ENCODE peak calls at places on chromosomes 7 and 10, in four cellular contexts. One of them, this sample, is unnamed.

GRCh38 chr10:98321203-98321780 is 53.3 kb upstream of the LOXL4 start:
- DNase-seq in retinal pigment epithelial cell: no peak
- DNase-seq in tibial artery: no peak
- DNase-seq in lower leg skin: no peak
- DNase-seq in this sample: no peak

GRCh38 chr10:30804478-30805055 is 175.0 kb upstream of the LYZL2 start:
- DNase-seq in lower leg skin: peak
- DNase-seq in retinal pigment epithelial cell: no peak
- DNase-seq in tibial artery: peak
- DNase-seq in this sample: peak

GRCh38 chr7:55170335-55170734 is 151.5 kb downstream of the EGFR start:
- DNase-seq in lower leg skin: no peak
- DNase-seq in retinal pigment epithelial cell: no peak
- DNase-seq in tibial artery: no peak
- DNase-seq in this sample: no peak

GRCh38 chr7:10257438-10257837 is 716.2 kb upstream of the PHF14 start:
- DNase-seq in tibial artery: no peak
- DNase-seq in lower leg skin: no peak
- DNase-seq in retinal pigment epithelial cell: no peak
- DNase-seq in this sample: peak

GRCh38 chr7:127677433-127678230 is 25.6 kb downstream of the SND1 start:
- DNase-seq in tibial artery: no peak
- DNase-seq in lower leg skin: no peak
- DNase-seq in retinal pigment epithelial cell: no peak
- DNase-seq in this sample: no peak

GRCh38 chr7:137671920-137672319 is 174.9 kb downstream of the DGKI start:
- DNase-seq in retinal pigment epithelial cell: no peak
- DNase-seq in lower leg skin: no peak
- DNase-seq in tibial artery: no peak
- DNase-seq in this sample: no peak

GRCh38 chr10:8407561-8408021 is 353.1 kb downstream of the GATA3 start:
- DNase-seq in lower leg skin: no peak
- DNase-seq in tibial artery: no peak
- DNase-seq in retinal pigment epithelial cell: no peak
- DNase-seq in this sample: no peak

GRCh38 chr10:69278446-69278963 is at the start of gene HK1:
- DNase-seq in retinal pigment epithelial cell: peak
- DNase-seq in lower leg skin: no peak
- DNase-seq in tibial artery: peak
- DNase-seq in this sample: peak

GRCh38 chr10:79356104-79356503 is 8.8 kb downstream of the PPIF start:
- DNase-seq in tibial artery: no peak
- DNase-seq in lower leg skin: no peak
- DNase-seq in retinal pigment epithelial cell: no peak
- DNase-seq in this sample: no peak

GRCh38 chr10:111999205-111999914 is 184.2 kb downstream of the GPAM start:
- DNase-seq in retinal pigment epithelial cell: no peak
- DNase-seq in lower leg skin: no peak
- DNase-seq in tibial artery: no peak
- DNase-seq in this sample: no peak
- H3K4me3 ChIP-seq in retinal pigment epithelial cell: no peak
- H3K4me3 ChIP-seq in lower leg skin: no peak
- H3K4me3 ChIP-seq in tibial artery: no peak
- H3K4me3 ChIP-seq in this sample: no peak

GRCh38 chr10:130227883-130228282 is 91.7 kb downstream of the GLRX3 start:
- DNase-seq in retinal pigment epithelial cell: no peak
- DNase-seq in tibial artery: no peak
- DNase-seq in lower leg skin: no peak
- DNase-seq in this sample: no peak
- TF ChIP-seq CTCF in retinal pigment epithelial cell: no peak
- TF ChIP-seq CTCF in tibial artery: no peak
- TF ChIP-seq CTCF in lower leg skin: no peak
- TF ChIP-seq CTCF in this sample: no peak

GRCh38 chr7:151349507-151349853 is 7.9 kb downstream of the NUB1 start:
- DNase-seq in tibial artery: no peak
- DNase-seq in lower leg skin: no peak
- DNase-seq in retinal pigment epithelial cell: no peak
- DNase-seq in this sample: no peak

GRCh38 chr7:151348970-151349369 is 7.4 kb downstream of the NUB1 start:
- DNase-seq in tibial artery: no peak
- DNase-seq in lower leg skin: no peak
- DNase-seq in retinal pigment epithelial cell: no peak
- DNase-seq in this sample: no peak

GRCh38 chr7:151352512-151352911 is 10.9 kb downstream of the NUB1 start:
- DNase-seq in retinal pigment epithelial cell: no peak
- DNase-seq in tibial artery: no peak
- DNase-seq in lower leg skin: no peak
- DNase-seq in this sample: no peak

GRCh38 chr7:151351967-151352366 is 10.4 kb downstream of the NUB1 start:
- DNase-seq in tibial artery: no peak
- DNase-seq in retinal pigment epithelial cell: no peak
- DNase-seq in lower leg skin: no peak
- DNase-seq in this sample: no peak

GRCh38 chr7:151351027-151351426 is 9.4 kb downstream of the NUB1 start:
- DNase-seq in retinal pigment epithelial cell: no peak
- DNase-seq in tibial artery: no peak
- DNase-seq in lower leg skin: no peak
- DNase-seq in this sample: no peak
- H3K4me3 ChIP-seq in retinal pigment epithelial cell: no peak
- H3K4me3 ChIP-seq in tibial artery: no peak
- H3K4me3 ChIP-seq in lower leg skin: no peak
- H3K4me3 ChIP-seq in this sample: no peak

GRCh38 chr10:125002044-125002422 is 60.1 kb downstream of the ZRANB1 start:
- DNase-seq in tibial artery: peak
- DNase-seq in lower leg skin: no peak
- DNase-seq in retinal pigment epithelial cell: no peak
- DNase-seq in this sample: no peak

GRCh38 chr10:125001313-125002043 is 59.6 kb downstream of the ZRANB1 start:
- DNase-seq in retinal pigment epithelial cell: no peak
- DNase-seq in lower leg skin: no peak
- DNase-seq in tibial artery: peak
- DNase-seq in this sample: no peak

GRCh38 chr10:124999433-125000365 is 57.8 kb downstream of the ZRANB1 start:
- DNase-seq in tibial artery: peak
- DNase-seq in retinal pigment epithelial cell: peak
- DNase-seq in lower leg skin: no peak
- DNase-seq in this sample: peak

GRCh38 chr10:124998624-124999291 is 56.8 kb downstream of the ZRANB1 start:
- DNase-seq in lower leg skin: no peak
- DNase-seq in tibial artery: peak
- DNase-seq in retinal pigment epithelial cell: no peak
- DNase-seq in this sample: no peak

GRCh38 chr10:125000366-125001312 is 58.7 kb downstream of the ZRANB1 start:
- DNase-seq in tibial artery: peak
- DNase-seq in lower leg skin: no peak
- DNase-seq in retinal pigment epithelial cell: peak
- DNase-seq in this sample: peak
- TF ChIP-seq CTCF in tibial artery: peak
- TF ChIP-seq CTCF in lower leg skin: no peak
- TF ChIP-seq CTCF in retinal pigment epithelial cell: no peak
- TF ChIP-seq CTCF in this sample: peak

This sample was measured in astrocyte of the spinal cord.